ENCODE peak calls at places on chromosomes 3 and 15, in seven cellular contexts. V is ovary, A is pancreas, U is mammary epithelial cell, J is PC-9, O is esophagus squamous epithelium, Y is uterus. W is an unnamed sample.

GRCh38 chr3:170864525-170865208 is 5.3 kb downstream of the RPL22L1 start:
- DNase-seq in V (no peak), A (no peak), U (peak; percentile 17), J (no peak), O (no peak), Y (no peak), W (peak; percentile 59)

GRCh38 chr3:194381460-194381875 is 11.9 kb upstream of the LRRC15 start:
- DNase-seq in V (no peak), A (no peak), U (peak; percentile 12), J (peak; percentile 66), O (no peak), Y (no peak), W (no peak)

GRCh38 chr15:59298255-59298856 is 74.3 kb downstream of the MYO1E start:
- DNase-seq in V (no peak), A (no peak), U (peak; percentile 98), J (peak; percentile 71), O (no peak), Y (no peak), W (peak; percentile 71)

GRCh38 chr3:4533489-4534443 is 40.6 kb downstream of the ITPR1 start:
- DNase-seq in V (no peak), A (peak; percentile 25), U (no peak), J (peak; percentile 27), O (no peak), Y (no peak), W (no peak)

GRCh38 chr15:71591057-71591456 is 219.3 kb upstream of the NR2E3 start:
- DNase-seq in V (no peak), A (no peak), U (no peak), J (no peak), O (no peak), Y (no peak), W (no peak)

GRCh38 chr3:184448321-184449160 is 68.7 kb downstream of the CHRD start:
- DNase-seq in V (no peak), A (no peak), U (peak; percentile 98), J (peak; percentile 90), O (no peak), Y (no peak), W (no peak)

GRCh38 chr15:101232677-101233076 is 19.2 kb downstream of the CHSY1 start:
- DNase-seq in V (no peak), A (no peak), U (no peak), J (no peak), O (no peak), Y (no peak), W (no peak)

GRCh38 chr15:90863987-90864386 is 4.4 kb upstream of the FURIN start:
- DNase-seq in V (no peak), A (no peak), U (no peak), J (no peak), O (no peak), Y (no peak), W (no peak)

GRCh38 chr15:69843267-69843666 is 254.4 kb downstream of the TLE3 start:
- DNase-seq in V (no peak), A (no peak), U (no peak), J (no peak), O (no peak), Y (no peak), W (no peak)

GRCh38 chr15:48929611-48930170 is 34.0 kb downstream of the SHC4 start:
- DNase-seq in V (no peak), A (no peak), U (peak; percentile 94), J (no peak), O (no peak), Y (no peak), W (no peak)
- H3K4me1 ChIP-seq in V (no peaks in the 10 kb centered on the region), A (no peaks in the 10 kb centered on the region), U (peaks cover 29% of the 10 kb centered on the region), J (peaks cover 8% of the 10 kb centered on the region), O (no peaks in the 10 kb centered on the region), Y (no peaks in the 10 kb centered on the region), W (no peaks in the 10 kb centered on the region)

GRCh38 chr3:16899919-16900318 is 15.2 kb downstream of the PLCL2 start:
- DNase-seq in V (no peak), A (no peak), U (no peak), J (no peak), O (no peak), Y (no peak), W (no peak)

GRCh38 chr3:16898595-16899395 is 14.0 kb downstream of the PLCL2 start:
- DNase-seq in V (no peak), A (peak; percentile 40), U (no peak), J (no peak), O (no peak), Y (no peak), W (no peak)

GRCh38 chr3:16896820-16897219 is 12.1 kb downstream of the PLCL2 start:
- DNase-seq in V (no peak), A (no peak), U (no peak), J (no peak), O (no peak), Y (no peak), W (no peak)

GRCh38 chr3:16896094-16896627 is 11.4 kb downstream of the PLCL2 start:
- DNase-seq in V (no peak), A (no peak), U (no peak), J (no peak), O (no peak), Y (no peak), W (no peak)

GRCh38 chr3:16897254-16897926 is 12.6 kb downstream of the PLCL2 start:
- DNase-seq in V (no peak), A (no peak), U (no peak), J (no peak), O (no peak), Y (no peak), W (no peak)
- H3K4me3 ChIP-seq in V (peak overlapping the region; percentile 12), A (peak overlapping the region; percentile 18), U (no peak overlapping the region), J (no peak overlapping the region), O (no peak overlapping the region), Y (no peak overlapping the region), W (no peak overlapping the region)

DNA sequence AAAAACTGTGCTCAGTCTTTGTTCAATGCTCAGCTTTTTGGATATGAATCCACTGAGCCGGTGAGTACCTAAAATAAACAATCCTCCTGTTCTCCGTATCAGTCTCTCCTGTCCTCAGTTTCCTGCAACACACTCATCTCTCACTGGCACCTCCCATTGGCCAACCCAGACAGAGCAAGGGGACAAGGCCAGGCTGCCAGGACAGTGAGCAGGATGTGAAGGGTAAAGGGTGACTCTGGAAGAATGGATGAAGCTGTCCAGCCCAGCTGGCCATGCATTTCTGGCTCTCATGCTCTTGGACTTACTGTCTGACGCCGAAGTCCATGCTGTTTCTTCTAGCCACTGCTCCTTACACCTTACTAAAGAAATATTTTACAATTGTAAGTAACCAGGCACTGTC is 16.2 kb upstream of the SSUH2 start:
- DNase-seq in V (no peak), A (no peak), U (no peak), J (no peak), O (no peak), Y (no peak), W (no peak)
- H3K4me1 ChIP-seq in V (peaks cover 23% of the 10 kb centered on the region), A (no peaks in the 10 kb centered on the region), U (no peaks in the 10 kb centered on the region), J (peaks cover 34% of the 10 kb centered on the region), O (no peaks in the 10 kb centered on the region), Y (no peaks in the 10 kb centered on the region), W (peaks cover 17% of the 10 kb centered on the region)

DNA sequence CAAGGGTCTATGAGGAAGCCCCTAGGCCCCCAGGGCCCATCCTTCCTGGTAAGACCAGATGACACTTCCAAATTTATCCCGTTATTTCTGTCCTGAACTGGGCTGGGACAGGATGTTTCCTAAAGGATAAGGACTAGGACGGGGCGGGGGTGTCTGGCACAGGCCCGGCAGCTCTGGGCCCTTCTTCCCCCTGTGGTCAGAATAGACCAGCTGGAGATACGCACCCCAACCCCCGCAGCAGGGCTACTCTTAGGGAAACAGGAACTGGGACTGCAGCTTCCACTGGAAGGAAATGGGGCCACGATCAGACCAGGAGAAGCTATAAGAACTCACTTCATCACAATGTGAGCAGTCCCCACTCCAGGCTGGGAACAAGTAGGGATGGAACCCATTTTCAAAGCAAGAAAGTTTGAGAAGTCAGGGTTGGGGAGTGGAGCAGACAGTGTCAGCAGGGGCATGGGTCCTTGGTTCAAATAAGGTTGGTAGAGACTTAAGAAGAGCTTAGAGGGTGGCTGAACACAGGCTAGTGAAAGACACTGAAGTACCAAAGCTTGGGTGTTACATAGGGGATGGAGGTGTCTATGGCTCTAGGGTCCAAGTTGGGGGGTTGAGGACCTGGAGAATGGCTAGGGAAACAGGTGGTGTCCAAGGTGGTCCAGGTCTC is 1.1 kb downstream of the NCKIPSD start:
- DNase-seq in V (peak; percentile 63), A (no peak), U (no peak), J (no peak), O (no peak), Y (no peak), W (peak; percentile 60)
- H3K4me3 ChIP-seq in V (peak overlapping the region; percentile 90), A (peak overlapping the region; percentile 88), U (peak overlapping the region; percentile 79), J (peak overlapping the region; percentile 46), O (peak overlapping the region; percentile 76), Y (peak overlapping the region; percentile 68), W (peak overlapping the region; percentile 98)

W was measured in Karpas-422.